ENCODE peak calls at places on chromosomes 13 and 19, in six cellular contexts. Y, R, I, E, A and G are unnamed samples.

GRCh38 chr13:59677966-59678814 is 485.5 kb downstream of the DIAPH3 start:
- DNase-seq in E (no peak), Y (peak; percentile 22), A (no peak), I (peak; percentile 65), R (peak; percentile 71), G (no peak)

GRCh38 chr13:92143766-92144165 is 745.3 kb downstream of the GPC5 start:
- DNase-seq in R (no peak), E (no peak), A (no peak), I (no peak), Y (no peak), G (no peak)

GRCh38 chr19:42075364-42075615 is 676 bp upstream of the ZNF574 start:
- DNase-seq in Y (no peak), R (no peak), I (no peak), E (no peak), A (no peak), G (no peak)

GRCh38 chr13:42832341-42833153 is 51.2 kb downstream of the FAM216B start:
- DNase-seq in I (peak; percentile 16), R (peak; percentile 94), A (no peak), E (no peak), Y (no peak), G (no peak)

GRCh38 chr13:110217811-110218210 is 89.1 kb downstream of the COL4A1 start:
- DNase-seq in A (no peak), E (no peak), I (no peak), Y (no peak), R (no peak), G (no peak)

GRCh38 chr13:48891586-48891985 is 84.1 kb upstream of the FNDC3A start:
- DNase-seq in E (no peak), Y (no peak), R (peak; percentile 80), A (no peak), I (no peak), G (no peak)

GRCh38 chr13:20150561-20150960 is 10.3 kb downstream of the GJA3 start:
- DNase-seq in E (no peak), Y (no peak), A (no peak), I (no peak), R (no peak), G (no peak)

GRCh38 chr19:44636439-44637389 is 7.0 kb upstream of the PVR start:
- DNase-seq in Y (no peak), R (no peak), I (no peak), E (no peak), A (no peak), G (no peak)

GRCh38 chr19:33373701-33374405 is at the start of gene CEBPG:
- DNase-seq in E (peak; percentile 45), R (peak; percentile 52), I (peak; percentile 61), A (no peak), Y (peak; percentile 75), G (peak; percentile 49)

GRCh38 chr13:32811297-32811800 is 204.9 kb upstream of the KL start:
- DNase-seq in I (no peak), E (no peak), A (no peak), R (no peak), Y (no peak), G (no peak)